ENCODE peak calls at places on chromosomes 12 and 14, in nine cellular contexts. R is transverse colon, O is heart left ventricle, S is Peyer's patch, Z is right lobe of liver, A is lower leg skin, V is A549, H is ovary, P is adrenal gland. W is an unnamed sample.

GRCh38 chr12:91722072-91722471 is 423.6 kb downstream of the BTG1 start:
- DNase-seq in R (no peak), O (no peak), S (no peak), Z (no peak), A (no peak), V (no peak), H (no peak), P (no peak), W (no peak)

GRCh38 chr12:49891476-49891875 is 12.2 kb downstream of the FAIM2 start:
- DNase-seq in R (peak; percentile 41), O (no peak), S (no peak), Z (peak; percentile 19), A (no peak), V (no peak), H (no peak), P (no peak), W (peak; percentile 27)

GRCh38 chr12:80412343-80412953 is 31.6 kb upstream of the PTPRQ start:
- DNase-seq in R (no peak), O (no peak), S (no peak), Z (no peak), A (no peak), V (peak; percentile 65), H (no peak), P (no peak), W (peak; percentile 64)

GRCh38 chr14:51990488-51990887 is 1.1 kb downstream of the RTRAF start:
- DNase-seq in R (no peak), O (no peak), S (no peak), Z (no peak), A (no peak), V (no peak), H (no peak), P (no peak), W (no peak)

GRCh38 chr12:104750061-104750460 is 208.0 kb downstream of the SLC41A2 start:
- DNase-seq in R (peak; percentile 37), O (no peak), S (peak; percentile 64), Z (no peak), A (peak; percentile 39), V (no peak), H (no peak), P (no peak), W (no peak)

GRCh38 chr12:3961573-3961972 is 88.4 kb upstream of the PARP11 start:
- DNase-seq in R (no peak), O (no peak), S (no peak), Z (no peak), A (no peak), V (no peak), H (no peak), P (no peak), W (no peak)

GRCh38 chr12:50057896-50058670 is 687 bp downstream of the ASIC1 start:
- DNase-seq in R (no peak), O (no peak), S (no peak), Z (peak; percentile 40), A (no peak), V (no peak), H (no peak), P (no peak), W (no peak)

GRCh38 chr14:31320216-31320615 is 100.1 kb downstream of the HEATR5A start:
- DNase-seq in R (no peak), O (peak; percentile 58), S (no peak), Z (peak; percentile 70), A (no peak), V (no peak), H (no peak), P (no peak), W (no peak)

GRCh38 chr12:20350495-20350894 is 17.8 kb upstream of the PDE3A start:
- DNase-seq in R (no peak), O (no peak), S (no peak), Z (no peak), A (no peak), V (peak; percentile 18), H (no peak), P (no peak), W (no peak)

GRCh38 chr14:92458959-92459478 is 54.6 kb upstream of the RIN3 start:
- DNase-seq in R (no peak), O (no peak), S (peak; percentile 39), Z (no peak), A (no peak), V (no peak), H (no peak), P (no peak), W (no peak)

GRCh38 chr14:75515631-75515999 is 6.7 kb upstream of the BATF start:
- DNase-seq in R (no peak), O (no peak), S (peak; percentile 74), Z (no peak), A (no peak), V (no peak), H (no peak), P (no peak), W (no peak)

GRCh38 chr12:32290411-32290810 is 108.9 kb upstream of the FGD4 start:
- DNase-seq in R (no peak), O (no peak), S (no peak), Z (no peak), A (no peak), V (peak; percentile 73), H (no peak), P (no peak), W (peak; percentile 66)

GRCh38 chr12:646303-647038 is 16.8 kb downstream of the NINJ2 start:
- DNase-seq in R (no peak), O (peak; percentile 84), S (peak; percentile 45), Z (peak; percentile 93), A (peak; percentile 64), V (peak; percentile 58), H (peak; percentile 61), P (peak; percentile 31), W (no peak)

GRCh38 chr14:56474419-56475022 is 105.1 kb upstream of the TMEM260 start:
- DNase-seq in R (no peak), O (no peak), S (no peak), Z (no peak), A (no peak), V (peak; percentile 37), H (no peak), P (no peak), W (peak; percentile 29)

GRCh38 chr14:52039124-52039815 is 29.6 kb downstream of the NID2 start:
- DNase-seq in R (no peak), O (no peak), S (no peak), Z (no peak), A (no peak), V (no peak), H (no peak), P (no peak), W (no peak)

GRCh38 chr14:48703728-48704467 is 882.3 kb downstream of the RPS29 start:
- DNase-seq in R (no peak), O (peak; percentile 13), S (no peak), Z (no peak), A (no peak), V (no peak), H (no peak), P (no peak), W (no peak)

GRCh38 chr12:52313926-52314325 is 7.3 kb downstream of the KRT83 start:
- DNase-seq in R (no peak), O (peak; percentile 2), S (no peak), Z (no peak), A (no peak), V (no peak), H (no peak), P (no peak), W (no peak)

GRCh38 chr14:51370758-51371386 is 130.8 kb downstream of the TMX1 start:
- DNase-seq in R (no peak), O (no peak), S (no peak), Z (no peak), A (no peak), V (no peak), H (no peak), P (no peak), W (no peak)

GRCh38 chr12:102351326-102351725 is 129.0 kb downstream of the IGF1 start:
- DNase-seq in R (no peak), O (no peak), S (no peak), Z (no peak), A (no peak), V (no peak), H (no peak), P (no peak), W (no peak)
- TF ChIP-seq POLR2A in R (no peak), O (no peak), S (no peak), Z (no peak), A (no peak), V (no peak), H (no peak), P (no peak), W (no peak)

DNA sequence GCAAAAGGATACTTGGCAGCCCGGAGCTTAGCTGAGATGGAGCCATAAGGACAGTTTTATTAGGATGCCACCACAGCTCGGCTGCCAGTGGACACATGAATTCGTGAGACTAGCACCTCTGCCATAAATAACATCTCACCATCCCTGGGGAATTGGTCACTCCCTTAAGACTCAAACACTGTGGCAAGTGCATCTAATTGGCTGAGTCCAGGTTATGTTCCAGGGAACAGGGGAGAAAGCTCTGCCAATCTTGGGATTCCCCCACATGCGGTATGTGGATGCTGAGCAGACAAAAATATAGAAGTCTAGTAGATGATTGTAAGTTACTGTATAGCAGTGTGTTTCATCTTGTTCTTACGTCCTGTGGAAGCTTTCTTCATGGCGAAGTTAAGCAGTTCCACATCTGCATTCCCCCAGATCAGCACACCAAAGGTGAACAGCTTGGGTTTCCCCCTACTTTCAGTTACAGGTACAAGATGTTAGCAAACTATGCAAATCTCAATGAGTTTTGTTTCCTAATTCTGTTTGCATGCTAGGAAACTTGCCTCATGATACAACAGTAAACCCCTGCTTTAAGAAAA is 131.1 kb downstream of the ETV6 start:
- DNase-seq in R (no peak), O (no peak), S (no peak), Z (no peak), A (no peak), V (no peak), H (no peak), P (no peak), W (no peak)
- TF ChIP-seq POLR2A in R (no peak), O (no peak), S (no peak), Z (no peak), A (no peak), V (no peak), H (no peak), P (no peak), W (no peak)

GRCh38 chr14:23301288-23301968 is 1.2 kb downstream of the PPP1R3E start:
- DNase-seq in R (peak; percentile 98), O (peak; percentile 98), S (peak; percentile 98), Z (peak; percentile 99), A (peak; percentile 96), V (peak; percentile 97), H (peak; percentile 98), P (peak; percentile 97), W (peak; percentile 100)
- TF ChIP-seq POLR2A in R (peak; percentile 55), O (no peak), S (peak; percentile 71), Z (peak; percentile 33), A (peak; percentile 55), V (peak; percentile 45), H (peak; percentile 67), P (peak; percentile 76), W (no peak)

DNA sequence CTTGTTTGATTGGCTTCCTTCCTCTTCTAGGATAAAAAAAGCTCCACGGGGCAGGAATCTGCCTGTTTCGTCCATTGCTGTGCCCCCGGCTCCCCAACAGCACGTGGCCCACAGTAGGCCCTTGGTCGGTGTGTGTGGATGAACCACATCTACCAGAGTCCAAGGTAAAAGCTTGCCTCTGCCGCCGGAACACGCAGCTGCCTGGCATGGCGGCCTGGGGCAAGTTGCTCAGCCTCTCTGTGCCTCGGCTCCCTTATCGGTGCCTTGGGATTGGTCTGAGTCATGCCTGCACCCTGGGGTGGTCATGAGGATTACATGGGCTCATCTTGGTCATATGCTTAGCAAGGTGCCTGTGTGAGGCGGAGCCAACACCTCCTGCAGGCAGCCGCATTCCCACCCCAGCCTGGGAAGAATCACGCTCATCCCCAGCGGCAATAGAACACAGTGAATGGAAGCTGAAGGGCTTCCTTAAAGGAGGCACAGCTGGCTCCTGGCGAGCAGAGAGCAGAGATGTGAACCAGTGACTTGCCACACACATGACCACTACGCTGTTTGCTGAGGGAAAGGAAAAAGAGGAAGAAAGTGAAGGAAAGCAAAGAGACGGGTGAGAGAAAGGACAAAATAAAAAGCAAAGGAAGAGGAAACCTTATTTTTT is 5.5 kb upstream of the SCARB1 start:
- DNase-seq in R (no peak), O (no peak), S (no peak), Z (no peak), A (peak; percentile 38), V (no peak), H (no peak), P (peak; percentile 43), W (peak; percentile 90)
- TF ChIP-seq POLR2A in R (no peak), O (no peak), S (no peak), Z (no peak), A (no peak), V (no peak), H (no peak), P (no peak), W (peak; percentile 99)